ENCODE peak calls at places on chromosomes 6 and 20, in ten cellular contexts. K, O, Y, F, S, M, X, V, U and Q are unnamed samples.

GRCh38 chr6:4447646-4448315 is 312.4 kb upstream of the ECI2 start:
- DNase-seq in Y (no peak), K (peak; percentile 28), U (no peak), X (peak; percentile 67), O (no peak), F (no peak), S (no peak), M (no peak), V (peak; percentile 63), Q (peak; percentile 46)

GRCh38 chr20:56285496-56285895 is 37.0 kb downstream of the MC3R start:
- DNase-seq in V (peak; percentile 51), X (no peak), Y (no peak), O (no peak), K (peak; percentile 3), M (no peak), S (no peak), F (no peak), U (no peak), Q (peak; percentile 47)

GRCh38 chr6:88815491-88815890 is 147.9 kb downstream of the RNGTT start:
- DNase-seq in V (no peak), X (no peak), Y (no peak), O (no peak), K (peak; percentile 16), M (no peak), F (no peak), S (no peak), U (no peak), Q (no peak)

GRCh38 chr6:88502391-88502790 is 336.2 kb upstream of the CNR1 start:
- DNase-seq in F (no peak), S (no peak), O (no peak), Y (no peak), X (no peak), V (no peak), K (no peak), M (no peak), U (no peak), Q (no peak)

GRCh38 chr6:88490865-88491264 is 324.7 kb upstream of the CNR1 start:
- DNase-seq in F (no peak), V (peak; percentile 18), K (peak; percentile 92), X (no peak), M (no peak), Y (no peak), U (no peak), S (no peak), O (no peak), Q (peak; percentile 58)

GRCh38 chr6:74940211-74940610 is 265.6 kb downstream of the COL12A1 start:
- DNase-seq in K (peak; percentile 43), S (no peak), X (peak; percentile 8), M (no peak), F (no peak), V (no peak), O (no peak), U (no peak), Y (no peak), Q (no peak)

GRCh38 chr6:137907170-137907569 is 40.1 kb downstream of the TNFAIP3 start:
- DNase-seq in O (no peak), V (no peak), F (no peak), Y (no peak), X (no peak), S (no peak), K (no peak), M (no peak), U (no peak), Q (no peak)

GRCh38 chr6:152146385-152146784 is 338.9 kb downstream of the ESR1 start:
- DNase-seq in F (no peak), O (no peak), K (peak; percentile 84), U (no peak), M (peak; percentile 73), Y (no peak), X (peak; percentile 91), V (peak; percentile 79), S (no peak), Q (peak; percentile 76)

GRCh38 chr20:1805161-1805581 is 90.0 kb upstream of the SIRPA start:
- DNase-seq in M (no peak), O (no peak), S (no peak), K (no peak), X (no peak), U (no peak), Y (no peak), V (no peak), F (no peak), Q (no peak)

GRCh38 chr6:63529498-63529897 is 42.8 kb upstream of the LOC128125822 start:
- DNase-seq in Y (no peak), X (no peak), V (no peak), U (no peak), O (no peak), K (no peak), M (no peak), S (no peak), F (no peak), Q (peak; percentile 45)

GRCh38 chr6:118889163-118889562 is 4.8 kb upstream of the ASF1A start:
- DNase-seq in Y (no peak), O (no peak), S (no peak), M (no peak), X (no peak), F (no peak), V (no peak), K (no peak), U (no peak), Q (no peak)

GRCh38 chr20:59232618-59233017 is 67.8 kb upstream of the EDN3 start:
- DNase-seq in X (peak; percentile 4), Y (no peak), O (no peak), U (no peak), S (no peak), V (peak; percentile 35), F (no peak), M (no peak), K (no peak), Q (no peak)

GRCh38 chr6:44000164-44000842 is 126.9 kb downstream of the MRPL14 start:
- DNase-seq in V (no peak), U (no peak), K (no peak), M (no peak), O (no peak), F (no peak), X (peak; percentile 25), S (no peak), Y (no peak), Q (no peak)

GRCh38 chr6:75207211-75207984 is 1.5 kb upstream of the COL12A1 start:
- DNase-seq in F (no peak), O (no peak), U (peak; percentile 19), S (no peak), Y (no peak), M (no peak), K (peak; percentile 24), X (peak; percentile 42), V (peak; percentile 37), Q (peak; percentile 35)

GRCh38 chr6:52108128-52108527 is 20.7 kb upstream of the PKHD1 start:
- DNase-seq in S (no peak), F (no peak), O (no peak), U (no peak), M (no peak), X (no peak), Y (no peak), K (no peak), V (peak; percentile 85), Q (no peak)

GRCh38 chr20:63935447-63935846 is 20.8 kb downstream of the UCKL1 start:
- DNase-seq in F (no peak), K (no peak), O (no peak), M (no peak), S (no peak), Y (no peak), X (no peak), U (no peak), V (no peak), Q (no peak)

GRCh38 chr6:56978530-56978929 is 23.6 kb downstream of the BEND6 start:
- DNase-seq in K (no peak), O (no peak), Y (no peak), S (no peak), F (no peak), X (no peak), M (no peak), V (no peak), U (no peak), Q (no peak)

GRCh38 chr20:25135031-25135430 is 53.1 kb upstream of the VSX1 start:
- DNase-seq in X (no peak), U (no peak), O (no peak), F (no peak), M (no peak), S (no peak), Y (no peak), K (no peak), V (no peak), Q (no peak)